ENCODE peak calls at places on chromosome 3, in ten cellular contexts. U is stimulated activated CD8-positive, alpha-beta memory T cell treated with anti-CD3 and anti-CD28 coated beads, Interleukin-7, amount 100 ng/mL, for 1 hour; F is endodermal cell; Z is epithelial cell of esophagus; N is NB4; E is EH; I is nucleus accumbens; A is smooth muscle cell of the brain vasculature; K is NCI-H1694 treated with DMSO at 0.1 percent for 48 hours; L is stimulated activated naive CD4-positive, alpha-beta T cell treated with Interleukin-2 at 50 U/mL for 16 hours. H is an unnamed sample.

GRCh38 chr3:69305011-69305410 is 80.9 kb downstream of the FRMD4B start:
- DNase-seq in U (no peak), F (no peak), Z (peak; percentile 81), N (no peak), E (no peak), I (no peak), A (no peak), K (no peak), L (no peak), H (no peak)

GRCh38 chr3:63745757-63746156 is 73.3 kb upstream of the C3orf49 start:
- DNase-seq in U (no peak), F (no peak), Z (no peak), N (no peak), E (no peak), I (no peak), A (no peak), K (no peak), L (no peak), H (no peak)

GRCh38 chr3:178140491-178140890 is 395.7 kb upstream of the KCNMB2 start:
- DNase-seq in U (no peak), F (no peak), Z (no peak), N (no peak), E (peak; percentile 41), I (no peak), A (no peak), K (no peak), L (no peak), H (peak; percentile 57)

GRCh38 chr3:166608132-166608531 is 770.9 kb upstream of the BCHE start:
- DNase-seq in U (no peak), F (no peak), Z (no peak), N (no peak), E (no peak), I (no peak), A (no peak), K (no peak), L (no peak), H (no peak)

GRCh38 chr3:67774676-67775075 is 120.3 kb upstream of the SUCLG2 start:
- DNase-seq in U (no peak), F (peak; percentile 47), Z (no peak), N (no peak), E (no peak), I (no peak), A (no peak), K (no peak), L (no peak), H (no peak)

GRCh38 chr3:138187296-138188012 is at the start of gene ARMC8:
- DNase-seq in U (no peak), F (peak; percentile 90), Z (peak; percentile 57), N (no peak), E (peak; percentile 57), I (peak; percentile 91), A (no peak), K (peak; percentile 87), L (no peak), H (no peak)

GRCh38 chr3:189515916-189516531 is 115.2 kb upstream of the TP63 start:
- DNase-seq in U (no peak), F (no peak), Z (no peak), N (no peak), E (no peak), I (no peak), A (no peak), K (no peak), L (no peak), H (no peak)

GRCh38 chr3:122973893-122974615 is 53.5 kb downstream of the SEMA5B start:
- DNase-seq in U (no peak), F (no peak), Z (no peak), N (no peak), E (no peak), I (no peak), A (no peak), K (peak; percentile 78), L (no peak), H (no peak)

GRCh38 chr3:3089017-3089416 is 21.2 kb downstream of the IL5RA start:
- DNase-seq in U (no peak), F (no peak), Z (no peak), N (peak; percentile 43), E (no peak), I (no peak), A (no peak), K (no peak), L (no peak), H (no peak)

GRCh38 chr3:47841786-47842349 is 38.9 kb downstream of the DHX30 start:
- DNase-seq in U (no peak), F (no peak), Z (no peak), N (no peak), E (no peak), I (no peak), A (no peak), K (no peak), L (no peak), H (no peak)

GRCh38 chr3:112413074-112413473 is 80.1 kb downstream of the CD200 start:
- DNase-seq in U (no peak), F (no peak), Z (no peak), N (no peak), E (no peak), I (no peak), A (no peak), K (no peak), L (no peak), H (no peak)

GRCh38 chr3:160006282-160007163 is 17.9 kb downstream of the IL12A start:
- DNase-seq in U (no peak), F (peak; percentile 78), Z (peak; percentile 77), N (peak; percentile 61), E (peak; percentile 79), I (peak; percentile 4), A (peak; percentile 51), K (peak; percentile 12), L (no peak), H (peak; percentile 77)

GRCh38 chr3:195153653-195154052 is 117.3 kb downstream of the XXYLT1 start:
- DNase-seq in U (no peak), F (no peak), Z (no peak), N (no peak), E (peak; percentile 64), I (no peak), A (no peak), K (no peak), L (no peak), H (peak; percentile 38)

GRCh38 chr3:100603449-100603848 is 6.0 kb upstream of the ADGRG7 start:
- DNase-seq in U (no peak), F (peak; percentile 65), Z (peak; percentile 58), N (peak; percentile 14), E (peak; percentile 45), I (no peak), A (peak; percentile 41), K (no peak), L (no peak), H (peak; percentile 54)

GRCh38 chr3:69665026-69665739 is 74.1 kb upstream of the MITF start:
- DNase-seq in U (no peak), F (peak; percentile 67), Z (peak; percentile 79), N (no peak), E (peak; percentile 44), I (no peak), A (no peak), K (no peak), L (no peak), H (no peak)